ENCODE peak calls at places on chromosomes 2 and 18, in seven cellular contexts. I is heart left ventricle; E is naive thymus-derived CD4-positive, alpha-beta T cell; S is GM12878; P is NT2/D1; Y is transverse colon; A is neuronal stem cell. J is an unnamed sample. For H3K36me3 and H3K4me1, the result is how much of the 10 kb centered on the place peaks cover.

GRCh38 chr2:75241696-75242095 is 42.4 kb upstream of the TACR1 start:
- DNase-seq in I (no peak), E (no peak), S (no peak), P (no peak), Y (no peak), A (no peak), J (peak)

GRCh38 chr2:30422437-30422805 is 24.6 kb upstream of the LCLAT1 start:
- DNase-seq in I (no peak), E (peak), S (peak), P (no peak), Y (peak), A (no peak), J (no peak)

GRCh38 chr18:12904012-12904516 is 20.0 kb upstream of the PTPN2 start:
- DNase-seq in I (peak), E (peak), S (no peak), P (no peak), Y (no peak), A (no peak), J (peak)

GRCh38 chr2:38434595-38434994 is 57.5 kb upstream of the ATL2 start:
- DNase-seq in I (no peak), E (no peak), S (no peak), P (no peak), Y (no peak), A (no peak), J (no peak)

GRCh38 chr2:96527052-96527964 is 9.2 kb upstream of the ARID5A start:
- DNase-seq in I (peak), E (peak), S (no peak), P (no peak), Y (peak), A (peak), J (no peak)

GRCh38 chr2:217853301-217853881 is 149.4 kb downstream of the TNS1 start:
- DNase-seq in I (no peak), E (no peak), S (no peak), P (no peak), Y (no peak), A (no peak), J (no peak)

GRCh38 chr2:124879615-124880014 is 854.5 kb downstream of the CNTNAP5 start:
- DNase-seq in I (no peak), E (no peak), S (no peak), P (no peak), Y (no peak), A (no peak), J (no peak)

GRCh38 chr2:135944625-135945024 is 40.8 kb downstream of the DARS1 start:
- DNase-seq in I (no peak), E (no peak), S (no peak), P (no peak), Y (no peak), A (no peak), J (no peak)

GRCh38 chr2:144938308-144938709 is 418.4 kb upstream of the ZEB2 start:
- DNase-seq in I (peak), E (no peak), S (no peak), P (no peak), Y (no peak), A (no peak), J (no peak)

GRCh38 chr2:124316875-124317605 is 292.0 kb downstream of the CNTNAP5 start:
- DNase-seq in I (no peak), E (no peak), S (no peak), P (no peak), Y (no peak), A (no peak), J (no peak)

GRCh38 chr2:77521931-77522470 is at the start of gene LRRTM4:
- DNase-seq in I (peak), E (no peak), S (no peak), P (peak), Y (no peak), A (peak), J (peak)

GRCh38 chr18:58669731-58670379 is 1.4 kb upstream of the MALT1 start:
- DNase-seq in I (no peak), E (no peak), S (peak), P (no peak), Y (no peak), A (no peak), J (no peak)

GRCh38 chr2:30756051-30756719 is 51.1 kb downstream of the CAPN13 start:
- DNase-seq in I (no peak), E (no peak), S (no peak), P (peak), Y (no peak), A (no peak), J (no peak)

GRCh38 chr2:187847245-187848208 is 293.3 kb upstream of the TFPI start:
- DNase-seq in I (no peak), E (no peak), S (no peak), P (no peak), Y (no peak), A (no peak), J (no peak)

GRCh38 chr18:13390711-13391110 is 172.2 kb downstream of the LDLRAD4 start:
- DNase-seq in I (no peak), E (no peak), S (no peak), P (no peak), Y (no peak), A (no peak), J (no peak)

GRCh38 chr2:162184796-162185195 is 32.7 kb upstream of the GCG start:
- DNase-seq in I (no peak), E (no peak), S (no peak), P (no peak), Y (no peak), A (no peak), J (no peak)
- H3K36me3 ChIP-seq in I (under half), E (under half), S (under half), P (under half), Y (under half), A (under half), J (under half)

GRCh38 chr18:9173770-9174233 is 37.2 kb downstream of the ANKRD12 start:
- DNase-seq in I (no peak), E (no peak), S (no peak), P (no peak), Y (no peak), A (no peak), J (no peak)
- H3K4me1 ChIP-seq in I (under half), E (under half), S (under half), P (under half), Y (under half), A (under half), J (under half)

DNA sequence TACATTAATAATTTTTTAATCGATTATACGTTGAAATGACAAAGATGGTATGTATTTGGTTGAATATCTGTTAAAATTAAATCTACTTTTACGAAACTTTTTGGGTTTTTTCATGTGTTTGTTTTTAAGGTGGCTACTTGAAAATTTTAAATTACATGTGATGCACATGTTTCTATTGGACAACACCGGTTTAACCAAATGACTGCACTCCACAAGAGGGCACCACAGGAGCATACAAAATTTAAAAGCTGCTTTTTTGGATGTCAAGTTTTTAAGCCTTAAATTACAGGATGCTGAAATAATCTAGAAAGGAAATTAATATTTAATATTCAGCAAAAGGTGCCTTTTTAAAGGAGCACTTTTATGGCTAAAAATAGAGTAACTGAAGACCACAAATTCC is 98.7 kb downstream of the ACVR1 start:
- DNase-seq in I (peak), E (no peak), S (no peak), P (no peak), Y (peak), A (no peak), J (peak)
- H3K36me3 ChIP-seq in I (under half), E (under half), S (under half), P (under half), Y (under half), A (under half), J (under half)

GRCh38 chr2:197196737-197197136 is 113.8 kb downstream of the ANKRD44 start:
- DNase-seq in I (no peak), E (no peak), S (no peak), P (no peak), Y (no peak), A (no peak), J (no peak)

GRCh38 chr2:197198890-197199289 is 111.7 kb downstream of the ANKRD44 start:
- DNase-seq in I (peak), E (peak), S (peak), P (no peak), Y (peak), A (no peak), J (peak)

GRCh38 chr2:197195591-197195990 is 115.0 kb downstream of the ANKRD44 start:
- DNase-seq in I (no peak), E (no peak), S (no peak), P (no peak), Y (no peak), A (no peak), J (no peak)

GRCh38 chr2:197200056-197200455 is 110.5 kb downstream of the ANKRD44 start:
- DNase-seq in I (no peak), E (no peak), S (no peak), P (no peak), Y (no peak), A (no peak), J (no peak)

DNA sequence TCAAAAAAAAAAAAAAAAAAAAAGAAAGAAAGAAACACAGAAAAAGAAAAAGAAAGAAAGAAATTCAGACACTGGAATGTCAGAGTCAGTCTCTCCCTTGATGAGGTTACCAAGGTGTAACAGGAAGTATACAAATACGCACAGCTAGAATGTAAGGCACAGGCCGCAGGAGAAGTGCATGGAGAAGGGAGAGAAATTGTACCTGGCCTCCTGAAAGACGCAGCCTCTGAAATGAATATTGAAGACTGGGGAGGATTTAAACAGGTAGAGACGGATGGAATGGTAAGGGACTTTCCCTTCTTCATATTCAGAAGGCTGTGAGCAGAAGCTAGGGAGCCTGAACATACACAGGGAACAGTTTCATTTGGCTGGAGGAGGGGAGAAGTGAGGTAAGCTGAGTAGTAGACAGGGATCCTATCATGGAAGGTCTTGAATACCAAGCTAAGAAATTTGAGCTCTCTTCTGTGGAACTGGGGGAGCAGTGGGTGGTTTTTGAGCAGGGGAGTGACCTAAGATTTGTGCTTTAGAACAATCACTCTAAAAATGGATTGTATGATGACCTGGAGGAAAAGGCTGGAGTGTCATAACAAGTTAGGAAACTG is 112.7 kb downstream of the ANKRD44 start:
- DNase-seq in I (no peak), E (no peak), S (no peak), P (no peak), Y (no peak), A (no peak), J (no peak)
- H3K4me1 ChIP-seq in I (under half), E (half or more), S (under half), P (under half), Y (under half), A (under half), J (under half)

DNA sequence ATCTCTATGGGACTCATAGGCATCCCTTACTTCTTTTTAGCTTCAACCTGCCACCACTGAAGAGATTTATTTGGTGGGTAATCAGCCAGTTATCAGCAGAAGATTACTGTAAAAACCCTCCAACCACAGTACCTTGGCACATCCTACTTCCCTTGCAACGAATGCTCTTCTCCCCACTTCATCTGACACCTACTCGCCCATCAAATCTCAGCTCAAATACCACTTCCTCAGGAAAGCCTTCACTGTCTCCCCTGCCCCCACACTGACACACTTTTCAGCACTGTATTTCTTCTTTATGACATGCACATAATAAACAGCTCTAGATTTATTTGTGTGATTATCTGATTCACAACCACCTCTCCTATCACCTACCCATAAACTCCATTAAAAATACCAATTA is 3.1 kb downstream of the KDSR start:
- DNase-seq in I (no peak), E (no peak), S (no peak), P (no peak), Y (no peak), A (no peak), J (no peak)
- H3K36me3 ChIP-seq in I (under half), E (under half), S (under half), P (under half), Y (under half), A (under half), J (under half)

DNA sequence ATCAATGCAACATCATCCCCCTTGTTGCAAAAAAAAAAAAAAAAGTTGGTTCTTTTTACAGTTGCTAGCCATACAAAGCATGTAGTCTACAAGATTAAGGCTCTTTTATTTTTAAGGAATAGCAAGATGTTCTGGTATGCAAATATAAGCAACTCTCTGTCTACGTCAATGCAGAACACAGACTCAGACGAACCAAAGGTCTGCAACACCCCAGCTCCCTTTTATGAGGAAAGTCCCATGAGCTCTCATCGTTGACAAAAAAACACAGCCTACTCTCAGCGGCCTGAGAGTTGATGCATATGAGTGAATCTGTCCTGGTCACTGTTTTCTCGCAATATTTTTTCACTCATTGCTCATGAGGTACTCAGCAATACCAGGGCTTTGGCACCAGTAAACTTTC is 112.9 kb downstream of the STK39 start:
- DNase-seq in I (no peak), E (no peak), S (no peak), P (no peak), Y (no peak), A (no peak), J (no peak)
- H3K4me1 ChIP-seq in I (under half), E (under half), S (under half), P (under half), Y (under half), A (under half), J (under half)

GRCh38 chr2:219001100-219001576 is 7.9 kb upstream of the CRYBA2 start:
- DNase-seq in I (no peak), E (no peak), S (no peak), P (no peak), Y (no peak), A (no peak), J (no peak)
- H3K36me3 ChIP-seq in I (under half), E (under half), S (under half), P (under half), Y (under half), A (under half), J (under half)

GRCh38 chr2:72891091-72891818 is 4.0 kb downstream of the SPR start:
- DNase-seq in I (no peak), E (no peak), S (no peak), P (no peak), Y (no peak), A (no peak), J (no peak)
- H3K4me1 ChIP-seq in I (under half), E (under half), S (under half), P (under half), Y (under half), A (under half), J (under half)